ENCODE peak calls at places on chromosomes 7 and 10, in seven cellular contexts. O is GM12878, B is endodermal cell, A is left ventricle myocardium inferior, X is mammary epithelial cell, F is psoas muscle, J is aorta. H is an unnamed sample. For H3K9me3 and H3K4me1, the result is how much of the 10 kb centered on the place peaks cover.

GRCh38 chr10:67921065-67921464 is 36.6 kb downstream of the SIRT1 start:
- DNase-seq in O (no peak), B (no peak), A (no peak), X (no peak), F (no peak), J (no peak), H (no peak)

GRCh38 chr10:72316748-72317435 is 37.8 kb downstream of the DNAJB12 start:
- DNase-seq in O (no peak), B (no peak), A (peak), X (no peak), F (peak), J (peak), H (peak)

GRCh38 chr10:120516426-120516825 is 59.4 kb downstream of the PLPP4 start:
- DNase-seq in O (no peak), B (no peak), A (no peak), X (peak), F (no peak), J (no peak), H (no peak)

GRCh38 chr7:7212612-7213011 is 30.3 kb downstream of the C1GALT1 start:
- DNase-seq in O (no peak), B (no peak), A (no peak), X (no peak), F (no peak), J (no peak), H (no peak)

GRCh38 chr10:35412336-35412735 is 76.0 kb downstream of the CCNY start:
- DNase-seq in O (no peak), B (no peak), A (no peak), X (no peak), F (no peak), J (no peak), H (peak)

GRCh38 chr10:119025336-119025735 is 4.2 kb upstream of the NANOS1 start:
- DNase-seq in O (no peak), B (no peak), A (peak), X (peak), F (peak), J (peak), H (peak)

GRCh38 chr7:81155654-81156373 is 237.0 kb upstream of the SEMA3C start:
- DNase-seq in O (no peak), B (no peak), A (no peak), X (peak), F (no peak), J (no peak), H (no peak)

GRCh38 chr7:46754135-46754730 is 827.7 kb downstream of the TNS3 start:
- DNase-seq in O (no peak), B (no peak), A (no peak), X (peak), F (no peak), J (no peak), H (peak)

GRCh38 chr7:7810380-7810779 is 92.0 kb upstream of the RPA3 start:
- DNase-seq in O (no peak), B (no peak), A (no peak), X (no peak), F (no peak), J (no peak), H (no peak)

GRCh38 chr7:98802088-98802780 is 67.6 kb downstream of the TMEM130 start:
- DNase-seq in O (peak), B (peak), A (peak), X (peak), F (peak), J (peak), H (peak)

GRCh38 chr10:20233423-20233822 is 417.2 kb downstream of the PLXDC2 start:
- DNase-seq in O (no peak), B (no peak), A (no peak), X (no peak), F (no peak), J (no peak), H (no peak)

GRCh38 chr7:50450691-50451051 is 521 bp upstream of the FIGNL1 start:
- DNase-seq in O (no peak), B (peak), A (peak), X (no peak), F (no peak), J (no peak), H (peak)

GRCh38 chr7:87038993-87039716 is 20.3 kb downstream of the ELAPOR2 start:
- DNase-seq in O (no peak), B (no peak), A (no peak), X (no peak), F (no peak), J (no peak), H (no peak)

GRCh38 chr10:114970515-114970914 is 32.5 kb downstream of the TRUB1 start:
- DNase-seq in O (no peak), B (peak), A (no peak), X (no peak), F (no peak), J (no peak), H (peak)

GRCh38 chr7:54839538-54840213 is 80.7 kb upstream of the SEC61G start:
- DNase-seq in O (no peak), B (peak), A (peak), X (peak), F (peak), J (peak), H (peak)

GRCh38 chr7:67311901-67312300 is 315.3 kb downstream of the TYW1 start:
- DNase-seq in O (no peak), B (no peak), A (no peak), X (no peak), F (no peak), J (no peak), H (no peak)

GRCh38 chr7:74404388-74404700 is 49.4 kb upstream of the GTF2IRD1 start:
- DNase-seq in O (no peak), B (no peak), A (no peak), X (no peak), F (no peak), J (no peak), H (no peak)

GRCh38 chr7:47635091-47636090 is 53.5 kb upstream of the TNS3 start:
- DNase-seq in O (no peak), B (peak), A (no peak), X (peak), F (no peak), J (peak), H (no peak)

GRCh38 chr10:118792501-118792900 is 37.7 kb upstream of the CACUL1 start:
- DNase-seq in O (no peak), B (no peak), A (no peak), X (peak), F (no peak), J (peak), H (peak)

GRCh38 chr7:158885624-158886023 is 29.3 kb downstream of the DYNC2I1 start:
- DNase-seq in O (no peak), B (no peak), A (no peak), X (no peak), F (no peak), J (no peak), H (no peak)

GRCh38 chr10:22710139-22710745 is 4.1 kb downstream of the PIP4K2A start:
- DNase-seq in O (peak), B (no peak), A (no peak), X (no peak), F (no peak), J (no peak), H (no peak)

GRCh38 chr10:49368256-49368655 is 27.6 kb downstream of the DRGX start:
- DNase-seq in O (no peak), B (no peak), A (no peak), X (no peak), F (no peak), J (no peak), H (no peak)

GRCh38 chr7:54877683-54878082 is 118.7 kb upstream of the SEC61G start:
- DNase-seq in O (no peak), B (no peak), A (no peak), X (peak), F (no peak), J (no peak), H (peak)

GRCh38 chr7:107913846-107914245 is 22.9 kb downstream of the DLD start:
- DNase-seq in O (no peak), B (no peak), A (no peak), X (peak), F (no peak), J (no peak), H (no peak)

GRCh38 chr10:32140403-32140802 is 84.2 kb upstream of the KIF5B start:
- DNase-seq in O (no peak), B (no peak), A (no peak), X (no peak), F (no peak), J (no peak), H (no peak)

GRCh38 chr7:26051021-26051420 is 101.0 kb upstream of the NFE2L3 start:
- DNase-seq in O (no peak), B (no peak), A (no peak), X (no peak), F (no peak), J (no peak), H (no peak)

DNA sequence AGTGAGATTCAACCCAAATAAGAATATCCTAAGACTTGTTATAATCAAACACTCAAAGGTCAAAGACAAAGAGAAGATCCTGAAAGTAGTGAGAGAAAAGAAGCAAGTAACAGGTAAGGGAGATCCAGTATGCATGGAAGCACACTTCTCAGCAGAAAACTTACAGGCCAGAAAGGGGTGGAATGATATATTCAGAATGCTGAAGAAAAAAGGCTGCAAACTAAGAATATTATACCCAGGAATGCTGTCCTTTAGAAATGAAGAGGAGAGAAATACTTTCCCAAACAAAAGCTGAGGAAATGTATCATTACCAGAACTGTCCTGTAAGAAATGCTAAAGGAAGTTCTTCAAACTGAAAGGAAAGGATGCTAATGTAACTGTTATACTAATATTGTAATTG is 12.6 kb upstream of the ZNF746 start:
- DNase-seq in O (no peak), B (no peak), A (no peak), X (no peak), F (no peak), J (no peak), H (no peak)
- H3K9me3 ChIP-seq in O (under half), B (under half), A (half or more), X (under half), F (under half), J (under half), H (under half)

GRCh38 chr10:6225263-6225814 is 22.6 kb downstream of the PFKFB3 start:
- DNase-seq in O (no peak), B (no peak), A (no peak), X (no peak), F (no peak), J (no peak), H (no peak)
- H3K4me1 ChIP-seq in O (under half), B (under half), A (under half), X (under half), F (under half), J (under half), H (under half)

GRCh38 chr7:154306036-154306435 is 253.8 kb downstream of the DPP6 start:
- DNase-seq in O (no peak), B (peak), A (no peak), X (no peak), F (no peak), J (no peak), H (no peak)
- H3K9me3 ChIP-seq in O (under half), B (under half), A (under half), X (under half), F (under half), J (under half), H (under half)

DNA sequence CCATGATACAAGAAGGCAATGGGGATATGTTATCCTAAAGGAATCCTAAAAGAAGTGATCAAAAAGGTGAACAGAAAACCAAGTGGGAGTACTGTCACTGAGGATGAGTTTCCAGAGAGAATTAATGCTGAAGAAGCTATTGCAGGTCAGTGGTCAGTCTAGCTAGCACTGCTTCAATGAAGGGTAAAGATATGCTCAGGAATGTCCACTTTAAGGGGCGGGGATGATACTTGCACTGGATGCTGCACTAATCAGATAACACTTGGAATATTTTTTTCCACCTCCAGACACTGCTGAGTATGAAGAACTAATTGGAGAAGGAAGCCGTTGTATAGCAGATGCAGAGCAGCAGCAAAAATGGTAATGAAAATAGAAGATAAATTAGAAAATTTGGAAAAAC is 75.3 kb downstream of the LRRC17 start:
- DNase-seq in O (no peak), B (no peak), A (no peak), X (no peak), F (no peak), J (no peak), H (no peak)
- H3K4me1 ChIP-seq in O (under half), B (under half), A (under half), X (under half), F (under half), J (under half), H (under half)

GRCh38 chr10:92839191-92840085 is 8.9 kb upstream of the EXOC6 start:
- DNase-seq in O (no peak), B (peak), A (peak), X (no peak), F (peak), J (peak), H (peak)
- H3K9me3 ChIP-seq in O (under half), B (under half), A (under half), X (under half), F (under half), J (under half), H (under half)

H was measured in adrenal gland.